ENCODE peak calls at places on chromosomes 7 and 10, in ten cellular contexts. V, I, R, L, E, K, Q, N, O and M are unnamed samples.
A peak's percentile ranks its signal among the peaks of the same experiment; 100 is the strongest.

GRCh38 chr7:124032369-124033092 is at the start of gene TMEM229A:
- DNase-seq in V (peak; percentile 13), I (peak; percentile 54), R (no peak), L (peak; percentile 25), E (no peak), K (peak; percentile 88), Q (peak; percentile 88), N (no peak), O (no peak), M (peak; percentile 61)

GRCh38 chr7:139182363-139182762 is 48.7 kb upstream of the UBN2 start:
- DNase-seq in V (no peak), I (no peak), R (no peak), L (no peak), E (no peak), K (no peak), Q (no peak), N (no peak), O (no peak), M (no peak)

GRCh38 chr10:17171131-17171530 is 30.3 kb downstream of the TRDMT1 start:
- DNase-seq in V (peak; percentile 20), I (no peak), R (peak; percentile 43), L (no peak), E (no peak), K (no peak), Q (no peak), N (no peak), O (no peak), M (no peak)

GRCh38 chr10:130959752-130960195 is 351.7 kb downstream of the TCERG1L start:
- DNase-seq in V (no peak), I (no peak), R (no peak), L (no peak), E (no peak), K (no peak), Q (no peak), N (no peak), O (peak; percentile 82), M (no peak)

GRCh38 chr10:101694056-101694673 is 805 bp downstream of the FBXW4 start:
- DNase-seq in V (peak; percentile 60), I (peak; percentile 72), R (peak; percentile 62), L (peak; percentile 76), E (peak; percentile 39), K (peak; percentile 94), Q (peak; percentile 84), N (no peak), O (peak; percentile 92), M (peak; percentile 84)

GRCh38 chr7:727104-727805 is at the start of gene PRKAR1B:
- DNase-seq in V (no peak), I (no peak), R (peak; percentile 66), L (peak; percentile 32), E (no peak), K (peak; percentile 87), Q (peak; percentile 87), N (no peak), O (no peak), M (peak; percentile 58)

GRCh38 chr10:130631139-130631864 is 495.1 kb downstream of the GLRX3 start:
- DNase-seq in V (no peak), I (no peak), R (peak; percentile 8), L (no peak), E (peak; percentile 10), K (no peak), Q (no peak), N (no peak), O (no peak), M (no peak)

GRCh38 chr7:158957507-158957900 is 101.1 kb downstream of the DYNC2I1 start:
- DNase-seq in V (no peak), I (peak; percentile 44), R (peak; percentile 50), L (no peak), E (no peak), K (no peak), Q (peak; percentile 75), N (no peak), O (no peak), M (no peak)

GRCh38 chr10:3395487-3395886 is 222.9 kb upstream of the PITRM1 start:
- DNase-seq in V (no peak), I (no peak), R (no peak), L (no peak), E (no peak), K (no peak), Q (peak; percentile 82), N (no peak), O (peak; percentile 82), M (no peak)

GRCh38 chr10:29317027-29317420 is 28.2 kb downstream of the LYZL1 start:
- DNase-seq in V (no peak), I (no peak), R (no peak), L (no peak), E (no peak), K (no peak), Q (no peak), N (no peak), O (no peak), M (no peak)

GRCh38 chr10:4333474-4333894 is 492.5 kb upstream of the AKR1E2 start:
- DNase-seq in V (no peak), I (no peak), R (no peak), L (no peak), E (no peak), K (no peak), Q (no peak), N (no peak), O (no peak), M (no peak)

GRCh38 chr7:17027803-17028163 is 146.0 kb upstream of the AGR3 start:
- DNase-seq in V (no peak), I (no peak), R (no peak), L (no peak), E (no peak), K (no peak), Q (no peak), N (no peak), O (no peak), M (no peak)

GRCh38 chr10:5694573-5694972 is 9.9 kb downstream of the TASOR2 start:
- DNase-seq in V (no peak), I (no peak), R (no peak), L (no peak), E (no peak), K (no peak), Q (peak; percentile 23), N (no peak), O (no peak), M (no peak)

GRCh38 chr7:75617634-75618234 is 121.0 kb downstream of the HIP1 start:
- DNase-seq in V (no peak), I (peak; percentile 56), R (no peak), L (peak; percentile 38), E (peak; percentile 59), K (no peak), Q (no peak), N (peak; percentile 40), O (peak; percentile 94), M (peak; percentile 82)

DNA sequence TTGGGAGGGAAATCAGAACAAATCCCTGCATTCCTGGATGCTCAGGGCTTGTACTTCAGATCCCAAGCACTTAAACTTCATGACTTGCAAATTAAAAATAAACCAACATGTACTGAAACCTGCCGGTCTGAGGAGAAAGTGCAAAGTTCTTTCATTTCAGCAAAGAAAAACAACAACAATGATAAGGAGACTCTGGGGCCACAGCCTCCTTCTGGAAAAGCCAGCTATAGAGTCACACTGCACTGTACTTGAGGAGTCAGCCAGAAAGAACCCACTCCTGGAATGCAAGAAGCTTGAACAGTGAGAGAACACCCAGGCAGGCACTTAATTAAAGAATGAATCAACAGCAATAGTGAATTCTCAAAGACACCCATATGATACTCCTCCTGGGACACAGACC is 49.7 kb upstream of the TM9SF3 start:
- DNase-seq in V (no peak), I (no peak), R (no peak), L (no peak), E (no peak), K (no peak), Q (no peak), N (no peak), O (no peak), M (no peak)
- TF ChIP-seq EP300 in V (no peak), I (no peak), R (no peak), L (no peak), E (no peak), K (no peak), Q (no peak), N (no peak), O (no peak), M (no peak)

GRCh38 chr7:114925443-114925842 is 3.5 kb downstream of the MDFIC start:
- DNase-seq in V (no peak), I (no peak), R (no peak), L (no peak), E (no peak), K (no peak), Q (no peak), N (no peak), O (no peak), M (no peak)
- H3K4me1 ChIP-seq in V (peaks cover 6% of the 10 kb centered on the region), I (peaks cover 42% of the 10 kb centered on the region), R (peaks cover 6% of the 10 kb centered on the region), L (peaks cover 14% of the 10 kb centered on the region), E (no peaks in the 10 kb centered on the region), K (peaks cover 22% of the 10 kb centered on the region), Q (no peaks in the 10 kb centered on the region), N (peaks cover 12% of the 10 kb centered on the region), O (peaks cover 70% of the 10 kb centered on the region), M (peaks cover 36% of the 10 kb centered on the region)

GRCh38 chr7:107995184-107996071 is 7.5 kb downstream of the LAMB1 start:
- DNase-seq in V (no peak), I (no peak), R (peak; percentile 48), L (peak; percentile 74), E (peak; percentile 58), K (no peak), Q (peak; percentile 50), N (no peak), O (no peak), M (peak; percentile 82)

GRCh38 chr7:107989618-107990373 is 13.2 kb downstream of the LAMB1 start:
- DNase-seq in V (no peak), I (no peak), R (no peak), L (no peak), E (no peak), K (no peak), Q (no peak), N (no peak), O (no peak), M (no peak)

GRCh38 chr7:107996072-107996824 is 6.7 kb downstream of the LAMB1 start:
- DNase-seq in V (no peak), I (no peak), R (no peak), L (no peak), E (no peak), K (no peak), Q (peak; percentile 25), N (no peak), O (no peak), M (no peak)

GRCh38 chr7:107994366-107994765 is 8.6 kb downstream of the LAMB1 start:
- DNase-seq in V (no peak), I (no peak), R (no peak), L (no peak), E (no peak), K (no peak), Q (no peak), N (no peak), O (no peak), M (no peak)

GRCh38 chr7:107993879-107994278 is 9.1 kb downstream of the LAMB1 start:
- DNase-seq in V (no peak), I (no peak), R (no peak), L (no peak), E (no peak), K (no peak), Q (no peak), N (no peak), O (no peak), M (no peak)
- H3K27ac ChIP-seq in V (no peak overlapping the region), I (peak overlapping the region; percentile 89), R (no peak overlapping the region), L (no peak overlapping the region), E (peak overlapping the region; percentile 88), K (no peak overlapping the region), Q (peak overlapping the region; percentile 93), N (no peak overlapping the region), O (peak overlapping the region; percentile 75), M (peak overlapping the region; percentile 66)

DNA sequence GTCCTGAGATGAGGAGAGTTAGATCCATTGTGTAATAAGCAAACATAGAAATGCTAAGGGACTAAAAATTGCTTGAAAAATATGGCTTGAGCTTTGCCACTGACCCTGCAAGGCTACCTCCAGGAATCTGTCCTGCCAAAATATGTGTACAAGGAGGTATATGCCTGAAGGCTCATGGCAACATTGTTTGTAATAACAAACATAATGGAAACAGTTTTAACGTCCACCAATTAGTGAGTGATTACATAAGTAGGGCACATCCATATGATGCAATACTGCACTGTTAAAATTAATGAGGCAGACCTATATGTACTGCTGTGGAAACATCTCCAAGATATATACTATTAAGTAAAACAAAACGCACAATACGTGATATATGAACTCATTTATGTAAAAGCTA is 13.1 kb upstream of the GOT1 start:
- DNase-seq in V (no peak), I (no peak), R (no peak), L (no peak), E (no peak), K (no peak), Q (no peak), N (no peak), O (no peak), M (no peak)
- TF ChIP-seq EP300 in V (no peak), I (no peak), R (no peak), L (no peak), E (no peak), K (no peak), Q (no peak), N (no peak), O (no peak), M (no peak)